ENCODE peak calls at places on chromosomes 4 and X, in five cellular contexts. H, K, X, Q and G are unnamed samples.

GRCh38 chr4:159006202-159006601 is 96.7 kb upstream of the RAPGEF2 start:
- DNase-seq in H (no peak), K (no peak), X (peak; percentile 86), Q (peak; percentile 52), G (no peak)

GRCh38 chr4:6935961-6936360 is 26.3 kb downstream of the TBC1D14 start:
- DNase-seq in H (no peak), K (no peak), X (no peak), Q (no peak), G (no peak)

GRCh38 chr4:93646225-93646930 is 182.2 kb upstream of the ATOH1 start:
- DNase-seq in H (no peak), K (no peak), X (peak; percentile 65), Q (no peak), G (no peak)

GRCh38 chr4:83197555-83198235 is 83.2 kb upstream of the PLAC8 start:
- DNase-seq in H (peak; percentile 31), K (no peak), X (no peak), Q (peak; percentile 84), G (no peak)

GRCh38 chr4:140188975-140189374 is 35.0 kb upstream of the MAML3 start:
- DNase-seq in H (no peak), K (peak; percentile 37), X (peak; percentile 23), Q (no peak), G (no peak)

GRCh38 chrX:28997716-28998115 is 410.5 kb downstream of the IL1RAPL1 start:
- DNase-seq in H (no peak), K (no peak), X (no peak), Q (no peak), G (no peak)

GRCh38 chr4:148065069-148065468 is 333.2 kb downstream of the ARHGAP10 start:
- DNase-seq in H (no peak), K (no peak), X (no peak), Q (no peak), G (no peak)

GRCh38 chr4:118351851-118352827 is 664 bp downstream of the PRSS12 start:
- DNase-seq in H (no peak), K (peak; percentile 63), X (no peak), Q (peak; percentile 61), G (peak; percentile 82)

GRCh38 chr4:124321370-124321769 is 391.2 kb downstream of the ANKRD50 start:
- DNase-seq in H (no peak), K (no peak), X (peak; percentile 1), Q (no peak), G (peak; percentile 35)

GRCh38 chrX:54494970-54495813 is 842 bp downstream of the FGD1 start:
- DNase-seq in H (no peak), K (peak; percentile 21), X (peak; percentile 28), Q (no peak), G (peak; percentile 20)

GRCh38 chr4:153276966-153277365 is 67.5 kb upstream of the MND1 start:
- DNase-seq in H (no peak), K (peak; percentile 28), X (no peak), Q (no peak), G (no peak)

GRCh38 chrX:22534643-22535042 is 261.9 kb downstream of the CBLL2 start:
- DNase-seq in H (peak; percentile 14), K (no peak), X (peak; percentile 90), Q (no peak), G (no peak)

GRCh38 chrX:153434801-153435200 is 11.1 kb downstream of the TREX2 start:
- DNase-seq in H (no peak), K (no peak), X (no peak), Q (no peak), G (no peak)

GRCh38 chrX:118536687-118537461 is 41.3 kb downstream of the DOCK11 start:
- DNase-seq in H (no peak), K (no peak), X (peak; percentile 10), Q (no peak), G (no peak)

GRCh38 chrX:101931104-101931493 is 728 bp downstream of the ZMAT1 start:
- DNase-seq in H (no peak), K (no peak), X (no peak), Q (no peak), G (no peak)

GRCh38 chrX:9788908-9789307 is 2.7 kb downstream of the SHROOM2 start:
- DNase-seq in H (no peak), K (no peak), X (peak; percentile 81), Q (no peak), G (no peak)

GRCh38 chr4:157992038-157992706 is 180.7 kb downstream of the GASK1B start:
- DNase-seq in H (no peak), K (peak; percentile 76), X (peak; percentile 81), Q (peak; percentile 77), G (peak; percentile 46)

GRCh38 chr4:30920043-30920442 is 199.9 kb downstream of the PCDH7 start:
- DNase-seq in H (no peak), K (no peak), X (no peak), Q (no peak), G (no peak)

GRCh38 chrX:31609130-31609529 is 537.3 kb upstream of the FTHL17 start:
- DNase-seq in H (no peak), K (no peak), X (peak; percentile 1), Q (no peak), G (no peak)

GRCh38 chr4:3207531-3208037 is 41.4 kb upstream of the MSANTD1 start:
- DNase-seq in H (no peak), K (no peak), X (no peak), Q (no peak), G (no peak)

GRCh38 chr4:122666527-122667245 is 45.8 kb upstream of the IL21 start:
- DNase-seq in H (no peak), K (no peak), X (peak; percentile 82), Q (no peak), G (no peak)

GRCh38 chr4:179804440-179804839 is 2362.2 kb upstream of the AGA start:
- DNase-seq in H (no peak), K (no peak), X (no peak), Q (no peak), G (no peak)

GRCh38 chrX:13471269-13471668 is 98.1 kb upstream of the EGFL6 start:
- DNase-seq in H (no peak), K (no peak), X (no peak), Q (no peak), G (peak; percentile 96)

GRCh38 chrX:129622757-129623301 is 31.9 kb downstream of the APLN start:
- DNase-seq in H (no peak), K (no peak), X (no peak), Q (no peak), G (no peak)

GRCh38 chr4:54879576-54879975 is 221.8 kb downstream of the KIT start:
- DNase-seq in H (no peak), K (no peak), X (peak; percentile 13), Q (no peak), G (no peak)

GRCh38 chrX:108036298-108036973 is 8.4 kb upstream of the VSIG1 start:
- DNase-seq in H (no peak), K (no peak), X (peak; percentile 95), Q (peak; percentile 35), G (no peak)

GRCh38 chrX:103376118-103376978 is at the start of gene BEX3:
- DNase-seq in H (peak; percentile 45), K (peak; percentile 68), X (peak; percentile 44), Q (peak; percentile 48), G (peak; percentile 62)

GRCh38 chr4:177505171-177505615 is 63.0 kb upstream of the AGA start:
- DNase-seq in H (no peak), K (no peak), X (no peak), Q (no peak), G (peak; percentile 12)

GRCh38 chr4:109559625-109559982 is 442 bp upstream of the MCUB start:
- DNase-seq in H (peak; percentile 26), K (peak; percentile 33), X (no peak), Q (peak; percentile 42), G (peak; percentile 45)

GRCh38 chrX:71251456-71251973 is 2.4 kb downstream of the ZMYM3 start:
- DNase-seq in H (no peak), K (no peak), X (no peak), Q (no peak), G (no peak)

GRCh38 chr4:52037730-52038108 is 380 bp downstream of the SGCB start:
- DNase-seq in H (peak; percentile 33), K (peak; percentile 58), X (peak; percentile 26), Q (peak; percentile 33), G (peak; percentile 32)

DNA sequence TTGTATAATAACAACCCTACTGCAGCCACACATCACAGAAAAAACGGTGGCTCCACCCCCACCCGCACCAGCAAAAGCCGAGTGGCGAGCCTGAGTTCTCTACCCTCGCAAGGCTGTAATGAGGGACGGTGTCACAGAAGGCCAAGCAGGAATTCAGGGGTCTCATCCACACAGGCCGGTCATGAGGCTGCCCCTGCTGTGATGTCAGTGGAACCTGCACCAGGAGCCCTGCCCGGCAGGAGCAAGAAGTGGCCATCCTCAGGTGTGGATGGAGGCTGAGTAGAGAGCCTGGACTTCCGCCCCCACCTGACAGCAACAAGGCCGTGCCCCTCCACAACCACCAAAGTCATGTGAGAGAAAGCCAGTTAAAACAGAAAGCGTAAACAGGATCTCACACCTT is 20.6 kb downstream of the LYAR start:
- DNase-seq in H (no peak), K (no peak), X (no peak), Q (no peak), G (no peak)
- H3K27ac ChIP-seq in H (peak overlapping the region; percentile 25), K (no peak overlapping the region), X (peak overlapping the region; percentile 18), Q (no peak overlapping the region), G (no peak overlapping the region)

GRCh38 chr4:38230821-38231583 is 270.8 kb downstream of the PTTG2 start:
- DNase-seq in H (no peak), K (no peak), X (no peak), Q (no peak), G (no peak)
- H3K27ac ChIP-seq in H (no peak overlapping the region), K (no peak overlapping the region), X (no peak overlapping the region), Q (peak overlapping the region; percentile 90), G (no peak overlapping the region)

GRCh38 chr4:15004701-15005301 is 2.5 kb downstream of the CPEB2 start:
- DNase-seq in H (peak; percentile 90), K (peak; percentile 80), X (peak; percentile 75), Q (peak; percentile 88), G (peak; percentile 58)
- H3K27ac ChIP-seq in H (peak overlapping the region; percentile 100), K (peak overlapping the region; percentile 99), X (peak overlapping the region; percentile 39), Q (peak overlapping the region; percentile 98), G (peak overlapping the region; percentile 79)

GRCh38 chr4:154691229-154691628 is 52.6 kb upstream of the LRAT start:
- DNase-seq in H (no peak), K (no peak), X (no peak), Q (no peak), G (no peak)
- H3K27ac ChIP-seq in H (no peak overlapping the region), K (no peak overlapping the region), X (no peak overlapping the region), Q (no peak overlapping the region), G (no peak overlapping the region)

GRCh38 chr4:107987916-107988762 is 1.6 kb upstream of the HADH start:
- DNase-seq in H (no peak), K (no peak), X (no peak), Q (peak; percentile 37), G (no peak)
- H3K27ac ChIP-seq in H (peak overlapping the region; percentile 90), K (no peak overlapping the region), X (no peak overlapping the region), Q (peak overlapping the region; percentile 80), G (no peak overlapping the region)